ENCODE peak calls at places on chromosomes 3 and 15, in ten cellular contexts. C is bronchial epithelial cell, H is foreskin fibroblast, Z is B cell, X is neural crest cell, K is tibial artery, G is OCI-LY7, A is cardiac fibroblast, D is lower lobe of right lung, U is astrocyte of the cerebellum. N is an unnamed sample.

GRCh38 chr3:110066201-110066600 is 728.9 kb upstream of the DPPA4 start:
- DNase-seq in G (no peak), C (no peak), A (no peak), Z (no peak), U (no peak), K (no peak), X (no peak), H (no peak), D (no peak), N (no peak)

GRCh38 chr3:50124363-50125226 is 30.5 kb upstream of the SEMA3F start:
- DNase-seq in Z (peak), G (no peak), D (peak), H (no peak), U (no peak), X (no peak), C (no peak), K (peak), A (no peak), N (no peak)

GRCh38 chr15:70258369-70259029 is 160.8 kb upstream of the TLE3 start:
- DNase-seq in K (no peak), U (no peak), C (no peak), G (peak), D (peak), H (no peak), Z (peak), X (no peak), A (no peak), N (peak)

GRCh38 chr3:195208631-195209030 is 62.3 kb downstream of the XXYLT1 start:
- DNase-seq in A (no peak), G (no peak), D (no peak), U (no peak), K (no peak), Z (no peak), X (no peak), C (no peak), H (no peak), N (no peak)

GRCh38 chr3:156341831-156342416 is 213.0 kb downstream of the SSR3 start:
- DNase-seq in H (no peak), A (no peak), K (no peak), G (peak), U (no peak), C (no peak), Z (peak), D (no peak), X (no peak), N (peak)

GRCh38 chr3:148878073-148878472 is 13.0 kb downstream of the CPA3 start:
- DNase-seq in Z (no peak), K (no peak), X (no peak), H (no peak), D (no peak), G (no peak), C (no peak), U (no peak), A (no peak), N (no peak)

GRCh38 chr3:77530870-77531269 is 491.0 kb downstream of the ROBO2 start:
- DNase-seq in C (no peak), G (no peak), X (no peak), Z (no peak), D (no peak), K (no peak), A (no peak), U (no peak), H (peak), N (no peak)

GRCh38 chr3:111081008-111081545 is 9.5 kb downstream of the NECTIN3 start:
- DNase-seq in G (no peak), Z (no peak), D (no peak), C (no peak), H (no peak), U (no peak), A (peak), X (no peak), K (no peak), N (no peak)

GRCh38 chr3:139937674-139938279 is 2.8 kb downstream of the CLSTN2 start:
- DNase-seq in U (peak), K (no peak), G (peak), D (no peak), X (peak), A (peak), H (peak), C (peak), Z (no peak), N (no peak)

GRCh38 chr15:53305101-53305500 is 454.4 kb downstream of the WDR72 start:
- DNase-seq in C (no peak), K (no peak), Z (no peak), X (no peak), D (no peak), H (no peak), G (no peak), A (no peak), U (no peak), N (no peak)

GRCh38 chr3:181212271-181212670 is 222.7 kb upstream of the DNAJC19 start:
- DNase-seq in Z (no peak), D (no peak), K (no peak), A (no peak), U (no peak), X (no peak), C (peak), G (no peak), H (no peak), N (no peak)

GRCh38 chr3:43490640-43491185 is 131.1 kb downstream of the ANO10 start:
- DNase-seq in H (no peak), X (no peak), G (no peak), D (no peak), Z (no peak), C (no peak), K (no peak), U (no peak), A (no peak), N (no peak)

GRCh38 chr3:29686889-29687592 is 406.2 kb downstream of the RBMS3 start:
- DNase-seq in C (no peak), X (no peak), G (no peak), H (peak), K (no peak), A (peak), D (no peak), U (peak), Z (no peak), N (peak)

GRCh38 chr3:13268961-13269391 is 151.1 kb downstream of the NUP210 start:
- DNase-seq in K (no peak), U (no peak), C (no peak), D (peak), G (no peak), X (no peak), H (no peak), Z (no peak), A (no peak), N (no peak)

GRCh38 chr3:197463279-197463678 is 92.5 kb downstream of the BDH1 start:
- DNase-seq in K (no peak), G (no peak), U (no peak), A (peak), H (no peak), X (no peak), C (no peak), Z (no peak), D (no peak), N (no peak)

GRCh38 chr15:62781081-62781497 is 261.5 kb upstream of the TPM1 start:
- DNase-seq in Z (no peak), D (no peak), K (no peak), G (no peak), U (no peak), H (no peak), X (no peak), C (no peak), A (peak), N (no peak)

GRCh38 chr15:81273855-81274254 is 50.1 kb downstream of the STARD5 start:
- DNase-seq in X (no peak), C (no peak), A (no peak), U (no peak), D (no peak), Z (no peak), K (no peak), G (no peak), H (no peak), N (no peak)

GRCh38 chr15:93028111-93028631 is 60.8 kb downstream of the RGMA start:
- DNase-seq in A (no peak), C (no peak), H (no peak), Z (no peak), G (no peak), X (no peak), U (no peak), K (peak), D (no peak), N (no peak)

GRCh38 chr15:73680545-73680944 is 3.6 kb upstream of the CD276 start:
- DNase-seq in Z (no peak), G (no peak), C (no peak), D (no peak), H (no peak), K (no peak), A (no peak), U (no peak), X (no peak), N (no peak)

GRCh38 chr3:46460051-46460450 is 4.7 kb downstream of the LTF start:
- DNase-seq in K (no peak), D (no peak), A (no peak), G (no peak), C (peak), Z (no peak), U (no peak), X (no peak), H (no peak), N (no peak)

GRCh38 chr3:69543080-69543429 is 157.2 kb upstream of the FRMD4B start:
- DNase-seq in G (no peak), D (no peak), Z (no peak), K (no peak), H (no peak), X (no peak), A (no peak), U (no peak), C (no peak), N (no peak)

GRCh38 chr15:48244923-48245322 is 38.8 kb downstream of the SLC12A1 start:
- DNase-seq in X (no peak), D (no peak), H (peak), K (no peak), C (peak), Z (no peak), U (no peak), A (peak), G (no peak), N (no peak)

GRCh38 chr15:38069506-38069905 is 135.1 kb downstream of the TMCO5A start:
- DNase-seq in H (peak), K (peak), Z (no peak), C (peak), G (peak), X (no peak), A (peak), U (no peak), D (peak), N (no peak)

DNA sequence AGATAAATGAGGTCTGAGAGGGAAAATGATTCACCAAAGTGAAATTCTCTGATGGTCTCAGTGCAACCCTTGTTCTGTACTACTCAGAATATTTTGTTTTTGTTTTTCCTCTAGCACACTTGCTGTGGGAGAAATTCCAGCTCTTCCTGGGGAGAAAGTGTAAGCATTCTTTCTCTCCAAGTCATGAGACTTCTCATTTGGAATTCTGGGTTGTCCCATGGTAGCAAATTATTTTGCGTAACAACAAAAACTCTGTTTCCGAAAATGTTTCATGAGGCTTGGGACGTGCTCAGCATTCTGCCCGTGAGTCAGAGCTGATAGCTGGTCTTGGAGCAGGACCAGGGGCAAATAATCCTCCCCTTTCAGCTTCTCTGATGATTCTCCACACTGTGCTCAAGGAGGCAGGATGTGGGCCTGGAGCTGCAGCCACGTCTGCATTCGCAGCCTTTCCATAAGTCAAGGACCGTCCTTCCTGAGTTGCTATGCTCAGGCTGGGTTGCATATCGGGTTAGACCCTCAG is 70.3 kb downstream of the SENP2 start:
- DNase-seq in D (no peak), K (peak), C (peak), G (no peak), H (peak), Z (no peak), U (peak), X (no peak), A (peak), N (no peak)
- TF ChIP-seq CTCF in D (no peak), K (no peak), C (no peak), G (no peak), H (no peak), Z (no peak), U (no peak), X (no peak), A (no peak), N (no peak)

DNA sequence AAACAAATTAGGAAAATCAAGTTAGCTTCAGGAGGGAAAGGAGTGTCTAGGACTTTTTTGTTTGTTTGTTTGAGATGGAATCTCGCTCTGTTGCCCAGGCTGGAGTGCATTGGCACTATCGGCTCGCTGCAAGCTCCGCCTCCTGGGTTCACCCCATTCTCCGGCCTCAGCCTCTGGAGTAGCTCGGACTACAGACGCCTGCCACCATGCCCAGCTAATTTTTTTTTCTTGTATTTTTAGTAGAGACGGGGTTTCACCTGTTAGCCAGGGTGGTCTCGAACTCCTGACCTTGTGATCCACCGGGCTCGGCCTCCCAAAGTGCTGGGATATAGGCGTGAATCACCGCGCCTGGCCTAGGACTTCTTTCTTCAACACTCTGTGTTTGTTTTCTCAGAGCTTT is 171.1 kb downstream of the NLGN1 start:
- DNase-seq in X (no peak), D (no peak), K (no peak), C (no peak), A (no peak), H (no peak), U (no peak), Z (no peak), G (no peak), N (no peak)
- TF ChIP-seq CTCF in X (no peak), D (no peak), K (no peak), C (no peak), A (no peak), H (no peak), U (no peak), Z (no peak), G (no peak), N (no peak)

DNA sequence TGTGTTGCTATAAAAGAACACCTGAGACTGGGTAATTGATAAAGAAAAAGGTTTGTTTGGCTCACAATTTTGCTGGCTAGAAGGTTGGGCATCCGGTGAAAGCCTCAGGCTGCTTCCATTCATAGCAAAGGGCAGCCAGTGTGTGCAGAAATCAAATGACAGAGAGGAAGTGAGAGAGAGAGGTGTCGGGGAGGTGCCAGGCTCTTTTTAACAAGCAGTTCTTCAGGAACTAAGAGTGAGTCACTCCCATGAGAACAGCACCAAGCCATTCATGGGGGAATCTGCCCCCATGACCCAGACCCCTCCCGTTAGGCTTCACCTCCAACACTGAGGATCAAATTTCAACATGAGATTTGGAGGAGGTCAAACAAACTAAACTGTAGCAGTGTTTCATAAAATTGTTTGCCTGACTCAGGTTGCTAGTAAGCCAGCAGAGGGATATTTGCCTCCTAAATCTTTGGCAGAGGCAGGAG is 4.5 kb upstream of the PARP15 start:
- DNase-seq in U (no peak), D (peak), K (no peak), A (peak), H (peak), G (peak), X (no peak), Z (no peak), C (peak), N (peak)
- TF ChIP-seq CTCF in U (no peak), D (no peak), K (no peak), A (peak), H (no peak), G (no peak), X (no peak), Z (no peak), C (peak), N (no peak)

GRCh38 chr3:22923686-22924085 is 279.4 kb upstream of the UBE2E2 start:
- DNase-seq in Z (no peak), U (no peak), C (no peak), K (no peak), G (no peak), H (no peak), X (no peak), A (peak), D (no peak), N (no peak)

GRCh38 chr3:22916933-22917332 is 286.2 kb upstream of the UBE2E2 start:
- DNase-seq in U (no peak), G (no peak), A (no peak), D (no peak), C (no peak), H (no peak), K (no peak), Z (no peak), X (no peak), N (no peak)

DNA sequence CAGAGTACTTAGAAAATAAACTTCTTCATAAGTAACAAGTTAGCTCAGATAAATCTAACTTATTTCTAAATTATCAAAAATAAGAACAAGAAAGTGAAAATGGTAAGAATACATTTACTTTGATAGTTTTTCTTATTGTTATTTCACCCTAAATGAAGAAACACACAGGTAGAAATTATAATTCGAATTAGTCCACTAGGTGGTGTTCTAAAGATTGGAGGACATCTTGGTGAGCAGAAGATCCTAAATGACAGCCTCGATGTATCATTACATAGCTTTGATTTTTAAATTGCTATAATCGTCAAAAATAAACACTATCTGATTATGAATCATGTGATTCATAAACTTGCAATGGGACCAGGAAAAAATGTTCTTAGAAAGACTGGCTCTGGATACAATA is 280.8 kb upstream of the UBE2E2 start:
- DNase-seq in K (no peak), U (no peak), D (no peak), G (peak), Z (no peak), A (peak), H (no peak), C (peak), X (no peak), N (no peak)
- TF ChIP-seq CTCF in K (peak), U (peak), D (no peak), G (peak), Z (peak), A (peak), H (no peak), C (peak), X (peak), N (peak)

DNA sequence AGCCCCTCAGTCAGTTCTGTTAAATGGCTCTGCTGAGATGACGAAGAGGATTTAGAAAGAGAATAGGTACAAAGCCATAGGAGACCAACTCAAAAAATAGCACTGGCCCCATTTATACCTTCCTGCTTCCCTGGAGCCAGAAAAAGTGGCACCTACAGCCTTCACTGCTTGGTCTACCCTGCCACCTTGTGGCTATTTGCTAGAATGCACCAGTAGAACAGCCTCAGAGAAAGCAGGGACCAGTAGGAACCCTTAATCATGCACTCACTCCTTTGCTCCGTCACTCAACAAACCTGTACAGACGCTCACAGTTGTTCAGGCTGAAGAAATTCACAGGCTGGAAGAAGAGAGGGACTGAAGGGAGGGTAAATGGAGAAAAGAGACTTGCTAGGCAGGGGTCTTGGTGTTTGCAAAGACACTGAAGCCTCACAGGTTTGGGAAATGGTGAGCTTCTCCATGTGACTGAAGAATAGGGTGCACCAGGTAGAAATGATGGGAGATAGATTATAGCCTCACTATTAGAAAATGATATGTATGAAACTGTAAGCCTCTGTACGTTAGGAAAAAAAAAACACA is 12.1 kb upstream of the RTP2 start:
- DNase-seq in U (peak), Z (peak), G (peak), D (no peak), K (peak), H (peak), A (peak), C (peak), X (peak), N (peak)
- TF ChIP-seq CTCF in U (peak), Z (peak), G (peak), D (peak), K (peak), H (peak), A (peak), C (peak), X (peak), N (peak)

N was measured in GM06990.